ENCODE peak calls at places on chromosomes 16 and 17, in nine cellular contexts. One of them, this sample, is unnamed.

GRCh38 chr16:56513972-56514371 is 5.9 kb downstream of the BBS2 start:
- DNase-seq in BJ: peak; percentile 15
- DNase-seq in spleen: no peak
- DNase-seq in AG04450: peak; percentile 29
- DNase-seq in cardiac fibroblast: peak; percentile 77
- DNase-seq in neural progenitor cell: peak; percentile 19
- DNase-seq in right atrium auricular region: no peak
- DNase-seq in OCI-LY7: peak; percentile 74
- DNase-seq in lower lobe of right lung: no peak
- DNase-seq in this sample: peak; percentile 65

GRCh38 chr16:81616321-81617020 is 162.6 kb upstream of the PLCG2 start:
- DNase-seq in right atrium auricular region: no peak
- DNase-seq in lower lobe of right lung: peak; percentile 79
- DNase-seq in spleen: peak; percentile 95
- DNase-seq in neural progenitor cell: peak; percentile 35
- DNase-seq in OCI-LY7: peak; percentile 74
- DNase-seq in cardiac fibroblast: peak; percentile 88
- DNase-seq in BJ: no peak
- DNase-seq in AG04450: no peak
- DNase-seq in this sample: peak; percentile 82

GRCh38 chr16:922051-922450 is 48.7 kb downstream of the LMF1 start:
- DNase-seq in BJ: no peak
- DNase-seq in OCI-LY7: no peak
- DNase-seq in right atrium auricular region: no peak
- DNase-seq in AG04450: no peak
- DNase-seq in neural progenitor cell: no peak
- DNase-seq in spleen: no peak
- DNase-seq in lower lobe of right lung: no peak
- DNase-seq in cardiac fibroblast: no peak
- DNase-seq in this sample: no peak

GRCh38 chr16:23155445-23156049 is 6.3 kb upstream of the USP31 start:
- DNase-seq in right atrium auricular region: no peak
- DNase-seq in cardiac fibroblast: peak; percentile 33
- DNase-seq in OCI-LY7: peak; percentile 45
- DNase-seq in lower lobe of right lung: no peak
- DNase-seq in spleen: no peak
- DNase-seq in BJ: no peak
- DNase-seq in neural progenitor cell: peak; percentile 45
- DNase-seq in AG04450: no peak
- DNase-seq in this sample: peak; percentile 22

GRCh38 chr17:74282587-74283370 is 8.7 kb downstream of the DNAI2 start:
- DNase-seq in cardiac fibroblast: no peak
- DNase-seq in lower lobe of right lung: no peak
- DNase-seq in spleen: no peak
- DNase-seq in BJ: no peak
- DNase-seq in right atrium auricular region: no peak
- DNase-seq in AG04450: no peak
- DNase-seq in neural progenitor cell: no peak
- DNase-seq in OCI-LY7: no peak
- DNase-seq in this sample: peak; percentile 76

GRCh38 chr16:1825864-1826690 is 548 bp downstream of the HAGH start:
- DNase-seq in spleen: peak; percentile 93
- DNase-seq in OCI-LY7: peak; percentile 49
- DNase-seq in AG04450: peak; percentile 8
- DNase-seq in cardiac fibroblast: peak; percentile 8
- DNase-seq in neural progenitor cell: peak; percentile 91
- DNase-seq in BJ: no peak
- DNase-seq in lower lobe of right lung: peak; percentile 79
- DNase-seq in right atrium auricular region: no peak
- DNase-seq in this sample: peak; percentile 80

GRCh38 chr17:28807925-28808641 is 34.5 kb downstream of the FAM222B start:
- DNase-seq in OCI-LY7: no peak
- DNase-seq in lower lobe of right lung: no peak
- DNase-seq in AG04450: peak; percentile 66
- DNase-seq in neural progenitor cell: no peak
- DNase-seq in cardiac fibroblast: peak; percentile 90
- DNase-seq in BJ: peak; percentile 57
- DNase-seq in right atrium auricular region: no peak
- DNase-seq in spleen: no peak
- DNase-seq in this sample: no peak

GRCh38 chr16:64250866-64251265 is 871.0 kb downstream of the CDH11 start:
- DNase-seq in cardiac fibroblast: peak; percentile 13
- DNase-seq in AG04450: no peak
- DNase-seq in OCI-LY7: no peak
- DNase-seq in BJ: no peak
- DNase-seq in neural progenitor cell: no peak
- DNase-seq in spleen: no peak
- DNase-seq in lower lobe of right lung: no peak
- DNase-seq in right atrium auricular region: no peak
- DNase-seq in this sample: no peak

GRCh38 chr17:30599424-30600061 is 122.3 kb downstream of the GOSR1 start:
- DNase-seq in right atrium auricular region: no peak
- DNase-seq in AG04450: no peak
- DNase-seq in lower lobe of right lung: no peak
- DNase-seq in BJ: no peak
- DNase-seq in OCI-LY7: peak; percentile 85
- DNase-seq in cardiac fibroblast: no peak
- DNase-seq in spleen: no peak
- DNase-seq in neural progenitor cell: no peak
- DNase-seq in this sample: peak; percentile 48

GRCh38 chr17:59372138-59372751 is 40.8 kb downstream of the YPEL2 start:
- DNase-seq in lower lobe of right lung: no peak
- DNase-seq in AG04450: no peak
- DNase-seq in cardiac fibroblast: peak; percentile 91
- DNase-seq in BJ: peak; percentile 65
- DNase-seq in right atrium auricular region: peak; percentile 87
- DNase-seq in OCI-LY7: peak; percentile 71
- DNase-seq in neural progenitor cell: no peak
- DNase-seq in spleen: no peak
- DNase-seq in this sample: peak; percentile 78
- H3K4me3 ChIP-seq in lower lobe of right lung: peak overlapping the region; percentile 20
- H3K4me3 ChIP-seq in AG04450: no peak overlapping the region
- H3K4me3 ChIP-seq in cardiac fibroblast: no peak overlapping the region
- H3K4me3 ChIP-seq in BJ: no peak overlapping the region
- H3K4me3 ChIP-seq in right atrium auricular region: no peak overlapping the region
- H3K4me3 ChIP-seq in OCI-LY7: peak overlapping the region; percentile 22
- H3K4me3 ChIP-seq in neural progenitor cell: no peak overlapping the region
- H3K4me3 ChIP-seq in spleen: no peak overlapping the region
- H3K4me3 ChIP-seq in this sample: peak overlapping the region; percentile 16

GRCh38 chr17:79027274-79027924 is 3.4 kb downstream of the C1QTNF1 start:
- DNase-seq in spleen: peak; percentile 78
- DNase-seq in BJ: no peak
- DNase-seq in AG04450: no peak
- DNase-seq in right atrium auricular region: no peak
- DNase-seq in OCI-LY7: no peak
- DNase-seq in neural progenitor cell: no peak
- DNase-seq in lower lobe of right lung: no peak
- DNase-seq in cardiac fibroblast: peak; percentile 58
- DNase-seq in this sample: no peak

GRCh38 chr17:79028496-79029326 is 4.7 kb downstream of the C1QTNF1 start:
- DNase-seq in cardiac fibroblast: peak; percentile 62
- DNase-seq in spleen: peak; percentile 46
- DNase-seq in OCI-LY7: no peak
- DNase-seq in neural progenitor cell: no peak
- DNase-seq in lower lobe of right lung: no peak
- DNase-seq in right atrium auricular region: peak; percentile 56
- DNase-seq in BJ: no peak
- DNase-seq in AG04450: no peak
- DNase-seq in this sample: no peak

GRCh38 chr17:79027925-79028491 is 4.0 kb downstream of the C1QTNF1 start:
- DNase-seq in spleen: no peak
- DNase-seq in neural progenitor cell: no peak
- DNase-seq in cardiac fibroblast: peak; percentile 93
- DNase-seq in lower lobe of right lung: no peak
- DNase-seq in BJ: no peak
- DNase-seq in OCI-LY7: no peak
- DNase-seq in AG04450: no peak
- DNase-seq in right atrium auricular region: no peak
- DNase-seq in this sample: no peak

GRCh38 chr17:79024901-79025737 is 1.1 kb downstream of the C1QTNF1 start:
- DNase-seq in cardiac fibroblast: peak; percentile 59
- DNase-seq in right atrium auricular region: no peak
- DNase-seq in BJ: no peak
- DNase-seq in AG04450: no peak
- DNase-seq in OCI-LY7: no peak
- DNase-seq in lower lobe of right lung: no peak
- DNase-seq in spleen: peak; percentile 66
- DNase-seq in neural progenitor cell: no peak
- DNase-seq in this sample: no peak

DNA sequence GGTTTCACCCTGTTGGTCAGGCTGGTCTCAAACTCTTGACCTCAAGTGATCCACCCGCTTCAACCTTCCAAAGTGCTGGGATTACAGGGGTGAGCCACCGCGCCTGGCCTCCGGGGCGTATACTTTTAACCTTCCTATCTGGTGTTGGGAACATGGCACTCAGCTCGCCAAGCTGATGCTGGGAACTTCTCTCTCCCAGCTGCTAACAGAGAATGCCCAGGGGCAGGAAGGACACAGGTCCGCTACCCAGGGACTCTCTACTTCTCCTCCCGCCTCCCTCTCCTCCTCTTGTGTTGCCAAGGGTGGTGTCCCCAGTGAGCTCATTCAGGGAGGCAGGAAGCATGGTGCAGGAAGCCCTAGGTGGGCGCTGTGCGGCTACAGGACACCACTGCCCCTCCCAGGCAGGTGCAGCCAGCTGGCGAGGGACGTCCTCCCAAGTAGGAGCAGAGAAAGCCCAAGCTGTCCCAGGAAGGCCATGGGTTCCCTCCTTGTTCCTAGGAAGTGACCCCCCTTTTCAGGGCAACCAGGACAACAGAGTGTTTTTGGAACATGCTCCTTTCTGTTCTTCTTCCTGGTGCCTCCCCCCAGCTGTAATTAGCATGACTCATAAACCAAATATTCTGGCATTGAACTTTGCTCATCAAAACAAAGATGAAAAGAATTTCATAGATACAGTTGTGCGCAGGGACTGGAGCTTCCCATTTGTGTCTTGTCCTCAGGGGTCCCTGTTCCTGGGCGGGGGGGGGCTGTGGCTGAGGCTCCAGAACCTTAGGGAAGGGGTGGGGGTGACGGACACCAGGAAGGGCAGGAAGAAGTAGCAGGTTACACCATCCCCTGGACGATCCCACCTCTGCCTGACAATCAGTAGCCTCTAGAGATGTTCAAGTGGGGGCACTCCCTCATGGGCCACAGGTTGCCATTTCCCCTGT is 2.6 kb downstream of the C1QTNF1 start:
- DNase-seq in right atrium auricular region: no peak
- DNase-seq in neural progenitor cell: no peak
- DNase-seq in lower lobe of right lung: no peak
- DNase-seq in AG04450: no peak
- DNase-seq in cardiac fibroblast: peak; percentile 88
- DNase-seq in BJ: no peak
- DNase-seq in spleen: peak; percentile 76
- DNase-seq in OCI-LY7: no peak
- DNase-seq in this sample: no peak
- H3K4me3 ChIP-seq in right atrium auricular region: peak overlapping the region; percentile 68
- H3K4me3 ChIP-seq in neural progenitor cell: no peak overlapping the region
- H3K4me3 ChIP-seq in lower lobe of right lung: peak overlapping the region; percentile 70
- H3K4me3 ChIP-seq in AG04450: peak overlapping the region; percentile 3
- H3K4me3 ChIP-seq in cardiac fibroblast: peak overlapping the region; percentile 86
- H3K4me3 ChIP-seq in BJ: no peak overlapping the region
- H3K4me3 ChIP-seq in spleen: peak overlapping the region; percentile 9
- H3K4me3 ChIP-seq in OCI-LY7: no peak overlapping the region
- H3K4me3 ChIP-seq in this sample: no peak overlapping the region

GRCh38 chr16:58249388-58249779 is 45.4 kb downstream of the PRSS54 start:
- DNase-seq in OCI-LY7: no peak
- DNase-seq in spleen: no peak
- DNase-seq in AG04450: no peak
- DNase-seq in lower lobe of right lung: no peak
- DNase-seq in BJ: no peak
- DNase-seq in cardiac fibroblast: no peak
- DNase-seq in right atrium auricular region: no peak
- DNase-seq in neural progenitor cell: no peak
- DNase-seq in this sample: no peak
- H3K4me3 ChIP-seq in OCI-LY7: peak overlapping the region; percentile 91
- H3K4me3 ChIP-seq in spleen: peak overlapping the region; percentile 70
- H3K4me3 ChIP-seq in AG04450: peak overlapping the region; percentile 68
- H3K4me3 ChIP-seq in lower lobe of right lung: peak overlapping the region; percentile 63
- H3K4me3 ChIP-seq in BJ: peak overlapping the region; percentile 78
- H3K4me3 ChIP-seq in cardiac fibroblast: peak overlapping the region; percentile 75
- H3K4me3 ChIP-seq in right atrium auricular region: peak overlapping the region; percentile 62
- H3K4me3 ChIP-seq in neural progenitor cell: peak overlapping the region; percentile 96
- H3K4me3 ChIP-seq in this sample: peak overlapping the region; percentile 71

GRCh38 chr16:15855704-15856003 is 1.2 kb downstream of the MYH11 start:
- DNase-seq in neural progenitor cell: no peak
- DNase-seq in AG04450: no peak
- DNase-seq in cardiac fibroblast: no peak
- DNase-seq in OCI-LY7: peak; percentile 89
- DNase-seq in lower lobe of right lung: no peak
- DNase-seq in BJ: no peak
- DNase-seq in spleen: no peak
- DNase-seq in right atrium auricular region: no peak
- DNase-seq in this sample: peak; percentile 73
- H3K4me3 ChIP-seq in neural progenitor cell: no peak overlapping the region
- H3K4me3 ChIP-seq in AG04450: no peak overlapping the region
- H3K4me3 ChIP-seq in cardiac fibroblast: no peak overlapping the region
- H3K4me3 ChIP-seq in OCI-LY7: peak overlapping the region; percentile 73
- H3K4me3 ChIP-seq in lower lobe of right lung: peak overlapping the region; percentile 49
- H3K4me3 ChIP-seq in BJ: no peak overlapping the region
- H3K4me3 ChIP-seq in spleen: peak overlapping the region; percentile 1
- H3K4me3 ChIP-seq in right atrium auricular region: peak overlapping the region; percentile 7
- H3K4me3 ChIP-seq in this sample: no peak overlapping the region

GRCh38 chr17:48723555-48724239 is 712 bp downstream of the PRAC2 start:
- DNase-seq in BJ: no peak
- DNase-seq in spleen: no peak
- DNase-seq in neural progenitor cell: peak; percentile 59
- DNase-seq in OCI-LY7: no peak
- DNase-seq in right atrium auricular region: no peak
- DNase-seq in cardiac fibroblast: no peak
- DNase-seq in lower lobe of right lung: no peak
- DNase-seq in AG04450: no peak
- DNase-seq in this sample: no peak
- H3K4me3 ChIP-seq in BJ: peak overlapping the region; percentile 24
- H3K4me3 ChIP-seq in spleen: no peak overlapping the region
- H3K4me3 ChIP-seq in neural progenitor cell: no peak overlapping the region
- H3K4me3 ChIP-seq in OCI-LY7: no peak overlapping the region
- H3K4me3 ChIP-seq in right atrium auricular region: no peak overlapping the region
- H3K4me3 ChIP-seq in cardiac fibroblast: no peak overlapping the region
- H3K4me3 ChIP-seq in lower lobe of right lung: peak overlapping the region; percentile 17
- H3K4me3 ChIP-seq in AG04450: no peak overlapping the region
- H3K4me3 ChIP-seq in this sample: no peak overlapping the region

GRCh38 chr17:3571043-3571900 is 13.7 kb upstream of the TRPV3 start:
- DNase-seq in cardiac fibroblast: no peak
- DNase-seq in spleen: no peak
- DNase-seq in AG04450: no peak
- DNase-seq in neural progenitor cell: no peak
- DNase-seq in OCI-LY7: peak; percentile 86
- DNase-seq in lower lobe of right lung: no peak
- DNase-seq in right atrium auricular region: no peak
- DNase-seq in BJ: no peak
- DNase-seq in this sample: no peak
- H3K4me3 ChIP-seq in cardiac fibroblast: no peak overlapping the region
- H3K4me3 ChIP-seq in spleen: no peak overlapping the region
- H3K4me3 ChIP-seq in AG04450: no peak overlapping the region
- H3K4me3 ChIP-seq in neural progenitor cell: no peak overlapping the region
- H3K4me3 ChIP-seq in OCI-LY7: no peak overlapping the region
- H3K4me3 ChIP-seq in lower lobe of right lung: no peak overlapping the region
- H3K4me3 ChIP-seq in right atrium auricular region: no peak overlapping the region
- H3K4me3 ChIP-seq in BJ: no peak overlapping the region
- H3K4me3 ChIP-seq in this sample: no peak overlapping the region